ENCODE peak calls at places on chromosomes 3 and 15, in five cellular contexts. G, E, U, S and J are unnamed samples.
A peak's percentile ranks its signal among the peaks of the same experiment; 100 is the strongest.

GRCh38 chr3:157532529-157533297 is 29.5 kb upstream of the VEPH1 start:
- DNase-seq in S (peak; percentile 81), G (no peak), U (no peak), E (peak; percentile 86), J (peak; percentile 53)

GRCh38 chr3:50276762-50277101 is 2.2 kb upstream of the LSMEM2 start:
- DNase-seq in U (no peak), E (no peak), S (no peak), G (no peak), J (no peak)

GRCh38 chr3:19688767-19689166 is 245.2 kb downstream of the EFHB start:
- DNase-seq in G (no peak), S (no peak), E (peak; percentile 3), U (no peak), J (no peak)

GRCh38 chr3:194306109-194306686 is 44.9 kb downstream of the CPN2 start:
- DNase-seq in G (peak; percentile 67), U (no peak), S (no peak), E (no peak), J (no peak)

GRCh38 chr3:24365168-24365567 is 129.5 kb downstream of the THRB start:
- DNase-seq in U (peak; percentile 41), G (no peak), E (no peak), S (peak; percentile 77), J (peak; percentile 70)

GRCh38 chr3:149701206-149701976 is 43.6 kb upstream of the WWTR1 start:
- DNase-seq in S (no peak), U (no peak), G (no peak), E (no peak), J (no peak)

GRCh38 chr3:192883512-192883911 is 34.1 kb downstream of the MB21D2 start:
- DNase-seq in U (no peak), G (no peak), S (peak; percentile 57), E (no peak), J (no peak)

GRCh38 chr15:39253552-39253951 is 327.3 kb upstream of the THBS1 start:
- DNase-seq in U (no peak), G (no peak), S (no peak), E (no peak), J (no peak)

GRCh38 chr3:27483117-27484001 is 825 bp downstream of the SLC4A7 start:
- DNase-seq in G (peak; percentile 65), E (peak; percentile 65), S (peak; percentile 86), U (peak; percentile 44), J (peak; percentile 23)

GRCh38 chr15:95763426-95763825 is 567.1 kb upstream of the NR2F2 start:
- DNase-seq in G (no peak), S (no peak), U (no peak), E (no peak), J (no peak)

GRCh38 chr15:25803541-25803940 is 59.6 kb downstream of the ATP10A start:
- DNase-seq in U (no peak), G (no peak), S (no peak), E (no peak), J (no peak)

GRCh38 chr3:141367038-141367730 is 1.1 kb upstream of the ZBTB38 start:
- DNase-seq in E (no peak), G (no peak), S (peak; percentile 100), U (no peak), J (peak; percentile 83)

GRCh38 chr15:75943713-75944215 is 40.1 kb downstream of the FBXO22 start:
- DNase-seq in S (peak; percentile 36), U (no peak), E (no peak), G (no peak), J (no peak)

GRCh38 chr3:148269816-148270215 is 427.9 kb upstream of the AGTR1 start:
- DNase-seq in G (no peak), U (no peak), S (no peak), E (no peak), J (no peak)

GRCh38 chr3:170739410-170739809 is 130.6 kb downstream of the RPL22L1 start:
- DNase-seq in S (no peak), G (no peak), U (no peak), E (no peak), J (no peak)

GRCh38 chr3:170740726-170741591 is 129.0 kb downstream of the RPL22L1 start:
- DNase-seq in S (peak; percentile 78), U (no peak), E (no peak), G (no peak), J (peak; percentile 72)

GRCh38 chr3:170738756-170739155 is 131.2 kb downstream of the RPL22L1 start:
- DNase-seq in G (no peak), E (no peak), S (no peak), U (no peak), J (no peak)

GRCh38 chr3:170741756-170742530 is 128.1 kb downstream of the RPL22L1 start:
- DNase-seq in G (no peak), E (no peak), U (no peak), S (peak; percentile 51), J (peak; percentile 20)

DNA sequence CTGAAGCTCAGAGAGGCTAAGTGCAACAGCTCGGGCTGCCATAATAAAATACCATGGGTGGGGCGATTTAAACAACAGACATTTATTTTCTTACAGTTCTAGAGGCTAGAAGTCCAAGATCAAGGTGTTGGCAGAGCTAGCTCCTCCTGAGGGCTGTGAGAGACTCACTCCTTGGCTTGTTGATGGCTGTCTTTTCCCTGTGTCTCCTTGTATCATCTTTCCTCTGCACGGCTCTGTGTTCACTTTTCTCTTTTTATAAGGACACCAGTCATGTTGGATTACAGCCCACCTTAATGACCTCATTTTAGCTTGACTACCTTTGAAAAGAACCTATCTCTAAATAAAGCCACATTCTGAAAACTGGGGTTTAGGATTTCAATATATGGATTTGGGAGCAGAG is 129.7 kb downstream of the RPL22L1 start:
- DNase-seq in U (no peak), G (no peak), E (no peak), S (no peak), J (no peak)
- H3K27ac ChIP-seq in U (no peak overlapping the region), G (no peak overlapping the region), E (no peak overlapping the region), S (no peak overlapping the region), J (peak overlapping the region; percentile 81)

DNA sequence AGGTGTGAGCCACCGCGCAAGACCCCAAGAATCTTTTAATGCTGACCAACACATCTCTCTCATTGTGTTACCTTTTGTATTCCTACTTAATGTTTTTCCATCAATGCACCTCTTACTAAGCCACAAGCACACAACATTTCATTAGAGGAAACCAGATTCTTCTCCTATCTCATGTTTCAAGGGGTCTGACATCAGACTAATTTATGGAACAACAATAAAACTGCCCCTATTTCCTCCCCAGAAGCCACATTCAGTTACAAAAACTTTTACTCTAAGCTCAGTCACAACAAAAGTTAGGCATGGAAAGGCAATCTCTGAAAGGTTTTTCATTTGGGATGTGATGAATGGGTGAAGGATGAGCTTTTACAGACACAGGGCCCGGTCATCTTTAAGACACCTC is 251.8 kb downstream of the MAGI1 start:
- DNase-seq in S (no peak), G (no peak), U (no peak), E (no peak), J (no peak)
- TF ChIP-seq CTCF in S (no peak), G (no peak), U (no peak), E (no peak), J (no peak)

DNA sequence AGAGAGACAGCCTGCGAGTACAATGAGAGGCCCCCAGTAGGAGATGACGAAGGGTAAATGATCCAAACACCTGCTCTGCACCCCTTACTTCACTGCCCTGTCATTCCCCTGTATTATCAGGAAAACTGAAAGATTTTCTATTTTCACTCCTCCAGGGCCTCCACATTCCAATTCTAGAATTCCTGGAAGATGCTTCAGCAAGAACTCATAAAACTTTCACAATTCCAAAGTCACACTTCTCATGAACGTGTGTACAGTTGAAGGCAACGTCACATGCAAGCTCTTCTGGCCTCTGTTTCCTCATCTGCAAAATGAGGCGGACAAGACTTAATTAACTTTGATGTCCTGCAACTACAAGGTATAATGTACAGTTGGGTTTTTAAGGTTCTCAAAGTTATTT is 62.8 kb upstream of the SPATA12 start:
- DNase-seq in E (no peak), S (peak; percentile 44), U (no peak), G (no peak), J (no peak)
- H3K27ac ChIP-seq in E (no peak overlapping the region), S (no peak overlapping the region), U (no peak overlapping the region), G (no peak overlapping the region), J (no peak overlapping the region)

DNA sequence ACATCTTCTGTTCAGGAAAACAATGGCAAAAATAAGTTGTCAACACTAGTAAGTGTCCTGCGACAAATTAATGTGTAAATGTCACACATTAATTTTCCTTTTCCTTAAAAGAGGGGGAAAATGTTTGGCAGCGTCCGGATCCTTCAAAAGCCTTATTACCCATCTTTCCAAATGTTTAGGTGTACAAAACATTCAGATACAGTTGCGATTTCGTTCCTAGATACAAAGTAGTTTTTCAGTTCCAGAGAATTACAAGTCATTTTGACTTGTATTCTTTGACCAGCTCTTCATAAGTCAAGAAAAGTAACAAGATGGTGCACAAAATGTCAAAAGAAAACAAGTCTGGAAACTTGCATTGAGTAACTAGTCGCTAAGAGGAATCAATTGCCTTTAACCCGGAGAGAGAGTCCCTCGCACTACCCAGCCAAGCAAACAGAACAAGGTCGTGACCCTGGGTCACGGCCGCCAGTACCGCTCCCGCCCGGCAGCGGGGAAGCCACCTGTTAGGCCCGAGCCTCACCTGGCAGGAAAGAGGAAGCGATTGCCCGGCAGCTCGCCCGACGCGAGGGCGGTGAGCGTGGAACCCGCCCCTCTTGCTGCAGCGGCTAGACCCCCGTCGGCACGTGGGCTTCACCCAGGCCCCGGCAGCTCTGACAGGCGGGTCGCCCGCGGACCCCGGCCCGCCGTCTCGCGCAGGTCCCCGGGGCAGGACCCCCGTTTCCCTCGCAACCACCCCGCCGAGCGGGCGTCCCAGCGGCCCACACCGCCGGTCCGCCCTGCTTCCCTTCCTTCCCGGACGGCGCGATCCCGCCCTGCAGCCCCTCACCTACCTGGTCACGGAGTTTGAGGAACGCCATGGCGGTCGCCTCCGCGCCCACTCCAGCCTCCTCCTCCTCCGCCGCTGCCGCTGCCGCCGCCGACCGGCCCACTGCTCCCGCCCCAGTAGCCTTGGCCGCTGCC is 61.0 kb upstream of the ANKRD28 start:
- DNase-seq in S (no peak), G (peak; percentile 78), E (peak; percentile 60), U (peak; percentile 67), J (peak; percentile 26)
- TF ChIP-seq CTCF in S (no peak), G (peak; percentile 53), E (no peak), U (no peak), J (no peak)

DNA sequence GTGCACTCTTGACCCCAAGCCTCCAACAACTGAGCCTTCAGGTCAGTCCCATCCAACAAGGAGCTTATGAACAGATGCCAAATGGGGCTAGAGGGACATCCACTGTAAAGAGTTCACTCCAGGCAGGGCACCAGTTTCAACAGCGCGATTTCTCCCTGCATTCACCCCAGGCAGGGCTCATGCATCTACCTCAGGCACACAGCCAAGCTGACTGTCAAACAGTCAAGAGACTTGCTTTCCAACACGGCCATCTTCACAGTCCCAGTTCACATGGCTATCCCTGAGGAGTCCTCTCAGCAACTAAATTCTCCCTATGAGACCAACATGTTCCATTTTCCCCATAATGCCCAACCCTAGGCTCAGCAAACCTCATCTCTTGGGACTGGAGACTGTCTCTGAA is 17.7 kb downstream of the SLC25A20 start:
- DNase-seq in G (no peak), E (no peak), U (no peak), S (no peak), J (no peak)
- H3K27ac ChIP-seq in G (no peak overlapping the region), E (no peak overlapping the region), U (no peak overlapping the region), S (no peak overlapping the region), J (no peak overlapping the region)

GRCh38 chr15:47374222-47374621 is 343.1 kb upstream of the SEMA6D start:
- DNase-seq in S (no peak), U (no peak), G (no peak), E (no peak), J (peak; percentile 7)
- TF ChIP-seq CTCF in S (peak; percentile 14), U (no peak), G (no peak), E (no peak), J (no peak)

DNA sequence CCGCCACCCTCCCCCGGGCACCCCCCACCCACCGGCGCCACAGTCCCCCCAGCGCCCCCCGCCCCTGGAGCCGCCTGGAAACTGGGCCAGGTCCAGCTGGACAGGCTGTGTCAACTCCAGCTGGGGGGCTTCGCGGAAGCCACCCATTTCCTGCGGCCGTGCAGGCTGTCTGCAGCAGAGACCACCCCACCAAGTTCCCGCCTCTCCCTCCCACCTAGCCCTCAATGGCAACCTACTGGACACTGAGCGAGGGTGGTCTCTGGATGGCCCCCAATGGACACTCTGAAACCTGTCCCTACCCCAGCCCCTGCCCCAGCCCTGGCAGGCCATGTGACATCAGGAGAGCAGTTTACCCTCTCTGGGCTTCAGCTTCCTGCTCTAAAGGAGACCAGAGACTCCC is 62.9 kb upstream of the GATA2 start:
- DNase-seq in S (no peak), E (no peak), U (no peak), G (no peak), J (no peak)
- H3K27ac ChIP-seq in S (no peak overlapping the region), E (no peak overlapping the region), U (peak overlapping the region; percentile 36), G (peak overlapping the region; percentile 21), J (no peak overlapping the region)